ENCODE peak calls at places on chromosomes 11 and 22, in six cellular contexts. Q is astrocyte of the spinal cord, N is PC-3, R is A549, B is cardiac muscle cell, G is A673. X is an unnamed sample.
A peak's percentile ranks its signal among the peaks of the same experiment; 100 is the strongest.

GRCh38 chr11:69940246-69940610 is 121.0 kb upstream of the FGF3 start:
- DNase-seq in G (no peak), B (no peak), R (no peak), Q (no peak), N (no peak), X (no peak)

GRCh38 chr11:74726547-74727182 is 4.6 kb downstream of the CHRDL2 start:
- DNase-seq in R (peak; percentile 74), G (peak; percentile 73), Q (peak; percentile 70), N (peak; percentile 87), B (peak; percentile 85), X (peak; percentile 27)

GRCh38 chr22:31715157-31715778 is 34.7 kb downstream of the PRR14L start:
- DNase-seq in R (no peak), N (no peak), G (no peak), B (peak; percentile 58), Q (no peak), X (no peak)

GRCh38 chr11:25566298-25567200 is 765.4 kb upstream of the ANO3 start:
- DNase-seq in G (no peak), R (no peak), Q (no peak), N (no peak), B (peak; percentile 66), X (no peak)

GRCh38 chr11:100925935-100926334 is 203.7 kb downstream of the PGR start:
- DNase-seq in Q (peak; percentile 88), G (peak; percentile 83), B (peak; percentile 61), R (peak; percentile 41), N (peak; percentile 88), X (peak; percentile 48)

GRCh38 chr22:38490915-38491314 is 15.2 kb downstream of the DDX17 start:
- DNase-seq in G (no peak), R (peak; percentile 40), N (no peak), B (peak; percentile 70), Q (peak; percentile 49), X (peak; percentile 40)

GRCh38 chr11:64355078-64355940 is 3.7 kb upstream of the RPS6KA4 start:
- DNase-seq in G (peak; percentile 93), B (peak; percentile 84), N (peak; percentile 94), Q (peak; percentile 81), R (peak; percentile 84), X (peak; percentile 39)

GRCh38 chr11:63567044-63567840 is 4.1 kb upstream of the PLAAT2 start:
- DNase-seq in R (peak; percentile 95), G (peak; percentile 63), B (peak; percentile 92), N (peak; percentile 97), Q (peak; percentile 86), X (peak; percentile 64)

GRCh38 chr11:92946707-92947106 is 22.7 kb upstream of the MTNR1B start:
- DNase-seq in Q (no peak), N (no peak), B (no peak), R (no peak), G (no peak), X (no peak)

GRCh38 chr11:36818410-36818809 is 220.4 kb upstream of the RAG2 start:
- DNase-seq in Q (no peak), N (no peak), G (peak; percentile 62), R (peak; percentile 37), B (no peak), X (no peak)

GRCh38 chr11:96015911-96016565 is 92.1 kb upstream of the MTMR2 start:
- DNase-seq in G (no peak), Q (no peak), B (no peak), R (no peak), N (no peak), X (no peak)

DNA sequence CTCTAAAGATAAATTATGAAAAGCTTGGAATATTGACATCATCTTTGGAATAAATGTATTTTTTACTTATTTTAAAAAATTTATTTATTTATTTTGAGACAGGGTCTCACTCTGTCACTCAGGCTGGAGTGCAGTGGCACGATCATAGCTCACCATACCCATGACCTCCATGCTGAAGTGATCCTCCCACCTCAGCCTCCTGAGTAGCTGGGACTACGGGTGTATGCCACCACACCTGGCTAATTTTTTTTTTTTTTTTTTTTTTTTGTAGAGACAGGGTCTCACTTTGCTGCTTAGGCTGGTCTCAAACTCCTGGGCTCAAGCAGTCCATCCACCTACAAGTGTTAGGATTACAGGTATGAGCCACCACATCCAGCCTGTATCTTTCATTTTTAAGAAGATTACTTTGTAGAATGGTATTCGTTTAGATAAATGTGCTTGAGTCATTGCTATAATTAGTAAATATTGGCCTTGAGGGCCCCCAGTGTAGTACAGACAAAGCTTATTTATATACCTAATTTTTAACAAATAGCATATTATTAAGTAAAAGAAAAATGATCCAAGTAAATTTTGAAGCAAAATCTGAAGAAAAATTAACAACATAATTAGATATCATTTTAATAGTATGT is 8.5 kb downstream of the SWAP70 start:
- DNase-seq in G (no peak), B (no peak), N (no peak), Q (no peak), R (no peak), X (no peak)
- TF ChIP-seq CTCF in G (no peak), B (no peak), N (no peak), Q (no peak), R (no peak), X (no peak)

GRCh38 chr11:67405196-67405567 is 1.3 kb downstream of the TBC1D10C start:
- DNase-seq in N (no peak), Q (no peak), R (no peak), B (no peak), G (no peak), X (no peak)
- H3K4me3 ChIP-seq in N (no peak overlapping the region), Q (no peak overlapping the region), R (no peak overlapping the region), B (no peak overlapping the region), G (no peak overlapping the region), X (no peak overlapping the region)

DNA sequence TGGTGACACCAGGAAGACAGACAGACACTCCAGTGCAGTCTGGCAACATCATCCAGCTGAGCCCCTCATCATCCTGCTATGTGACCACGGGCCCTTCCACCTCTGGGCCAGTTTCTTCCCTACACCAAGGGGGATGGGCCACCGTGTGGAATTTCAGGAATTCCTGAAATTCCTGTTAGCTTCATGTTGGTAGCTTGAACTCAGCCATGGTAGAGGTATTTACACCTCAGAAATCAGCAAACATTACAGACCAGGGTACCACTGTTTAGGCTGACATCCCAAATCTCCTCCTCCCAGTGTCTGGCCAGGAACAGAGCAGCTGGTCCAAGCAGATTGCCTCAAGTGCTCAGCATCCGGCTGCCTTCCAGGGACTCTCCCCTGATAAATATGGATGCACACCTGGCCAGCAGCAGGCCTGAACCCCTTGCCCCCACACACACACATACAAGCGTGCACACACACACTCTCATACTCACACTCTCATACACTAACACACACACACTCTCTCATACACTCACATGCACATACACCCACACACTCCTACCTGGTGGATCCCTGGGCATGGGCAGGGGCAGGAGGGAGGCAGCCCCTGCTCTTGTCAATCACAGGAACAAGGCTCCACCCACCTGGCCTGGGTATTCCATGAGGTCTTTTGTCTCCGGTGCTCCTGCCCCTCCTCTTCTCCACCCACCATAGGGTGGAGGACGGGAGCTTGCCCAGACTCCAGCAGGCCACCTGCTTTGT is 85.2 kb downstream of the BUD13 start:
- DNase-seq in Q (no peak), N (peak; percentile 31), R (no peak), G (no peak), B (no peak), X (no peak)
- TF ChIP-seq CTCF in Q (no peak), N (no peak), R (no peak), G (no peak), B (no peak), X (no peak)

GRCh38 chr11:32435511-32435946 is at the start of gene WT1:
- DNase-seq in G (peak; percentile 86), B (peak; percentile 91), Q (no peak), R (peak; percentile 64), N (peak; percentile 52), X (no peak)
- H3K4me3 ChIP-seq in G (peak within 1 kb of the TSS; percentile 41), B (peak within 1 kb of the TSS; percentile 22), Q (no peak within 1 kb of the TSS), R (peak within 1 kb of the TSS; percentile 70), N (peak within 1 kb of the TSS; percentile 86), X (no peak within 1 kb of the TSS)

DNA sequence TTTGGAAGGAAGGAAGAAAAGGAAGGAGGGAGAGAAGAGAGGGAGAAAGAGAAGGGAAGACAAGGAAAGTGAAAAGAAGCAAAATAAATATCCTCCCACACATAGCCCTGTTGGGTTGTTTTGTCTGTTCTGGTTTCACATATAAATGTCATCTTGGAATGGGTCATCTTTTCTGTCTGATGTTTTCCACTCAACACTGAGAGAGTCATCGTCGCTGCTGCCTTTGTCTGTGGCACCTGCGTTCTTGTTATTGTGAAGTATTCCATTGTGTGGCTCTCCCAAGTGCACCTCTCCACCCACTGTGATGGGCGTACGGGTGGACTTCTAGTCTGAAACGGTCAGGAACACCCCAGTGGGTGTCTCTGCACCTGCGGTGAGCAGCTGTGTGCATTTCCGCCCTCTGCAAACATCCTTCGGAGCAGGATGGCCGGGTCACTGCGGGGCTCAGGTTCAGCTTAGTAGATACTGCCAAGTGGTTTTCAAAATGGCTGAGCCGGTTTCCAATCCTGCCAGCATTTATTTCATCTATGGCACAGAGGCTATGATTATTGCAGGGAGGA is 34.5 kb upstream of the RTL6 start:
- DNase-seq in B (no peak), G (no peak), Q (no peak), N (peak; percentile 7), R (no peak), X (no peak)
- TF ChIP-seq CTCF in B (no peak), G (no peak), Q (no peak), N (no peak), R (no peak), X (no peak)

GRCh38 chr11:65931773-65932557 is 12.7 kb downstream of the DRAP1 start:
- DNase-seq in Q (no peak), G (no peak), B (no peak), N (no peak), R (no peak), X (no peak)

GRCh38 chr11:65925397-65925796 is 6.2 kb downstream of the DRAP1 start:
- DNase-seq in G (no peak), N (no peak), B (no peak), Q (no peak), R (no peak), X (no peak)

GRCh38 chr11:65932558-65932919 is 12.7 kb upstream of the TSGA10IP start:
- DNase-seq in R (peak; percentile 47), B (peak; percentile 48), N (peak; percentile 42), G (peak; percentile 75), Q (no peak), X (no peak)

GRCh38 chr11:65927904-65928397 is 8.7 kb downstream of the DRAP1 start:
- DNase-seq in B (no peak), G (no peak), R (no peak), Q (no peak), N (no peak), X (no peak)

GRCh38 chr11:65928667-65929066 is 9.4 kb downstream of the DRAP1 start:
- DNase-seq in G (no peak), R (no peak), N (no peak), B (no peak), Q (no peak), X (no peak)
- H3K4me3 ChIP-seq in G (no peak overlapping the region), R (no peak overlapping the region), N (no peak overlapping the region), B (no peak overlapping the region), Q (no peak overlapping the region), X (no peak overlapping the region)

GRCh38 chr22:32880061-32880460 is 78.6 kb downstream of the TIMP3 start:
- DNase-seq in B (peak; percentile 27), N (no peak), Q (no peak), G (no peak), R (no peak), X (no peak)
- TF ChIP-seq CTCF in B (no peak), N (no peak), Q (no peak), G (no peak), R (no peak), X (no peak)

X was measured in HFF-Myc.